ENCODE peak calls at places on chromosomes 12 and 14, in seven cellular contexts. H is right cardiac atrium, L is left ventricle myocardium inferior, J is heart left ventricle, K is transverse colon, B is A549, Q is PC-3. E is an unnamed sample.
A peak's percentile ranks its signal among the peaks of the same experiment; 100 is the strongest.

GRCh38 chr14:32560213-32560857 is 231.2 kb downstream of the AKAP6 start:
- DNase-seq in H (peak; percentile 48), L (no peak), J (no peak), K (peak; percentile 57), B (peak; percentile 80), Q (peak; percentile 84), E (no peak)

GRCh38 chr12:23657598-23657997 is 291.9 kb downstream of the SOX5 start:
- DNase-seq in H (no peak), L (no peak), J (no peak), K (no peak), B (no peak), Q (no peak), E (no peak)

GRCh38 chr12:45718306-45718705 is 11.2 kb upstream of the ARID2 start:
- DNase-seq in H (no peak), L (no peak), J (no peak), K (no peak), B (no peak), Q (no peak), E (no peak)

GRCh38 chr12:70983692-70984091 is 63.2 kb upstream of the PTPRR start:
- DNase-seq in H (no peak), L (no peak), J (no peak), K (no peak), B (no peak), Q (no peak), E (no peak)

GRCh38 chr12:94875525-94875924 is 128.0 kb downstream of the NDUFA12 start:
- DNase-seq in H (no peak), L (no peak), J (no peak), K (no peak), B (peak; percentile 69), Q (peak; percentile 58), E (no peak)

GRCh38 chr12:54404061-54405004 is 14.7 kb downstream of the ITGA5 start:
- DNase-seq in H (no peak), L (no peak), J (peak; percentile 53), K (peak; percentile 65), B (peak; percentile 66), Q (peak; percentile 76), E (peak; percentile 75)

GRCh38 chr14:94144765-94145164 is 15.4 kb upstream of the IFI27L2 start:
- DNase-seq in H (no peak), L (no peak), J (no peak), K (no peak), B (no peak), Q (no peak), E (no peak)

GRCh38 chr12:89856431-89856830 is 147.8 kb upstream of the ATP2B1 start:
- DNase-seq in H (no peak), L (no peak), J (no peak), K (no peak), B (no peak), Q (peak; percentile 78), E (no peak)

GRCh38 chr12:122182887-122183587 is at the start of gene LRRC43:
- DNase-seq in H (peak; percentile 78), L (no peak), J (no peak), K (peak; percentile 41), B (no peak), Q (no peak), E (no peak)

GRCh38 chr12:103880299-103881142 is 39.5 kb upstream of the NT5DC3 start:
- DNase-seq in H (no peak), L (no peak), J (no peak), K (no peak), B (peak; percentile 16), Q (peak; percentile 26), E (no peak)

GRCh38 chr14:22159049-22159448 is 430.0 kb downstream of the DAD1 start:
- DNase-seq in H (no peak), L (no peak), J (no peak), K (no peak), B (no peak), Q (peak; percentile 71), E (no peak)

GRCh38 chr14:75249251-75249957 is 29.2 kb upstream of the FOS start:
- DNase-seq in H (no peak), L (no peak), J (no peak), K (peak; percentile 73), B (no peak), Q (peak; percentile 12), E (peak; percentile 81)

GRCh38 chr12:63308701-63309100 is 157.7 kb upstream of the AVPR1A start:
- DNase-seq in H (no peak), L (no peak), J (no peak), K (no peak), B (no peak), Q (no peak), E (no peak)

GRCh38 chr12:13211859-13212664 is 15.5 kb downstream of the EMP1 start:
- DNase-seq in H (peak; percentile 69), L (no peak), J (no peak), K (peak; percentile 65), B (peak; percentile 78), Q (peak; percentile 77), E (peak; percentile 78)

GRCh38 chr14:64654072-64654899 is 49.9 kb upstream of the PLEKHG3 start:
- DNase-seq in H (no peak), L (no peak), J (no peak), K (no peak), B (peak; percentile 78), Q (peak; percentile 90), E (no peak)

GRCh38 chr12:13205809-13206559 is 9.5 kb downstream of the EMP1 start:
- DNase-seq in H (no peak), L (no peak), J (no peak), K (no peak), B (peak; percentile 66), Q (peak; percentile 98), E (no peak)

GRCh38 chr12:52522346-52523011 is 2.3 kb upstream of the KRT5 start:
- DNase-seq in H (no peak), L (no peak), J (no peak), K (no peak), B (no peak), Q (no peak), E (no peak)
- H3K27ac ChIP-seq in H (no peak overlapping the region), L (no peak overlapping the region), J (no peak overlapping the region), K (no peak overlapping the region), B (peak overlapping the region; percentile 4), Q (no peak overlapping the region), E (no peak overlapping the region)

GRCh38 chr12:93379432-93380308 is 1.9 kb downstream of the NUDT4 start:
- DNase-seq in H (no peak), L (no peak), J (no peak), K (no peak), B (no peak), Q (peak; percentile 29), E (no peak)

GRCh38 chr12:93380480-93381121 is 2.9 kb downstream of the NUDT4 start:
- DNase-seq in H (no peak), L (no peak), J (no peak), K (no peak), B (peak; percentile 40), Q (peak; percentile 63), E (no peak)

GRCh38 chr12:93376436-93377251 is 1.1 kb upstream of the NUDT4 start:
- DNase-seq in H (peak; percentile 81), L (peak; percentile 32), J (no peak), K (peak; percentile 51), B (peak; percentile 28), Q (peak; percentile 21), E (no peak)

GRCh38 chr12:93377252-93377542 is 528 bp upstream of the NUDT4 start:
- DNase-seq in H (no peak), L (no peak), J (no peak), K (no peak), B (no peak), Q (no peak), E (no peak)

DNA sequence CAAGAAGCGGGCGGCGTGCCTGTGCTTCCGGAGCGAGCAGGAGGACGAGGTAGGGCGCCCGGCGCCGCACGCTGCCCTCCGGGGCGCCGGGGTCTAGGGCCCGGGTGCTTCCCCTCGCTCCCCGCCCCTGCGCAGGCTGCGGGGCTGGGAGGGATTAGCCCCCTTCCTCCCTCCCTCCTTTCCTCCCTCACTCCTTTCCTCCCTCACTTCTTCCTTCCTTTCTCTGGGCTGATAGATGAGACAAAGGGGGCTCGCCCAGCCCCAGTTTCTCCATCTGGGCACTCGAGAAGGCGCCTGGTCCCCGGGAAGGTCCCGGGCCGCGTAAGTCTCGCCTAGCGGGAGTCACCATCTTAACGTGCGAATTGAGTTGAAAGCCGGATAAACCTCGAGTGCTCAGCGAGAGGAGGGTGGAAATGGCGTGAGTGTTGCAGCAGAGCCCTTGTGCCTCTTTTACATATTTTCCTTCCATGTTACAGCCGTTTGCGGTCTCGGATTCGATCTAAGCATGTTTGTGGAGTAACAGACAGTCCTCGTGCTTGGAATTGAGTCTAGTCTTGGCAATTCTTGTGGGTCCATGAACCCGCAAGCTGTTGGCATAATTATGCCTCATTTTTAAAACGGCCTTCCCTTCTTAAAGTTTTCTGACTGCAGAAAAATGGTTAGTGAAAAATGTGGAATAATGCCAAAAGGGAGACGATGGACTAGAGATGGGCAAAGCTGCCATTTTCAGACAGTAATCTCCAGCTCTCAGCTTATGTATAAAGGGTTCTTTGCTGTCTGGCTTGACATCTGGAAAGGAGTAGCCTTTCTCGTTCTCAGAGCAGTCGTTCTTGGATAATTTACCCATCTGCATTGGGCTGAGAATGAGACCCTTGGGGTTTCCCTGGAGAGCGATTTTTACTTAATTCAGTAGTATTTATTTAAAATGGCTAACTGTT is 917 bp downstream of the NUDT4 start:
- DNase-seq in H (peak; percentile 72), L (peak; percentile 31), J (no peak), K (peak; percentile 46), B (peak; percentile 64), Q (peak; percentile 51), E (peak; percentile 18)
- H3K4me1 ChIP-seq in H (peaks cover 2% of the 10 kb centered on the region), L (peaks cover 84% of the 10 kb centered on the region), J (peaks cover 43% of the 10 kb centered on the region), K (peaks cover 18% of the 10 kb centered on the region), B (peaks cover 42% of the 10 kb centered on the region), Q (peaks cover 30% of the 10 kb centered on the region), E (peaks cover 23% of the 10 kb centered on the region)

GRCh38 chr14:67432088-67432564 is 20.2 kb upstream of the PLEK2 start:
- DNase-seq in H (no peak), L (no peak), J (no peak), K (no peak), B (no peak), Q (no peak), E (no peak)
- H3K27ac ChIP-seq in H (no peak overlapping the region), L (no peak overlapping the region), J (no peak overlapping the region), K (peak overlapping the region; percentile 55), B (no peak overlapping the region), Q (no peak overlapping the region), E (no peak overlapping the region)

GRCh38 chr14:100069161-100069800 is 4.1 kb downstream of the EVL start:
- DNase-seq in H (no peak), L (no peak), J (no peak), K (no peak), B (no peak), Q (no peak), E (no peak)

GRCh38 chr14:100071545-100071944 is 6.3 kb downstream of the EVL start:
- DNase-seq in H (no peak), L (no peak), J (no peak), K (no peak), B (no peak), Q (no peak), E (no peak)

GRCh38 chr14:100067971-100068959 is 3.0 kb downstream of the EVL start:
- DNase-seq in H (peak; percentile 76), L (peak; percentile 20), J (no peak), K (peak; percentile 66), B (no peak), Q (peak; percentile 92), E (peak; percentile 88)

GRCh38 chr14:100072783-100073346 is 7.6 kb downstream of the EVL start:
- DNase-seq in H (peak; percentile 68), L (no peak), J (no peak), K (peak; percentile 75), B (no peak), Q (peak; percentile 62), E (peak; percentile 68)

DNA sequence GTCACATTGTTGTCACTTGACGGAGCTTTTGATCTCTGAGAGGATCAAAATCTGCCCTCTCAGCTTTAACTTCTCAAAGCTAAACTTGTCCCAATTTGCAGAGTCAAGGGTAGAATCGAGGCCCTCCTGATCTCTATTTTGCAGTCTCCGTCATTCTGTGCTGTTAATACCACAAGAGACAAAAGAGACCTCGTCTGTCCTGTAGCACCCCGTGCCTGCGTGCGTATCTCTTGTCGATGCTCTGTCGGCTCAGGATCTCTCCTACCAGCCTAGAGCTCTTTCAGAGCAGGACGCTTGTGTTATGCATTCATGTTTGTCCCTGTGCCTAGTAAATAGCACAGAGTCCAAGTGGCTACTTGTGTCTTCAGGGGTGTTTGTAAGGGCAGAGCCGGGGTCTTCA is 5.1 kb downstream of the EVL start:
- DNase-seq in H (no peak), L (no peak), J (no peak), K (no peak), B (no peak), Q (no peak), E (no peak)
- H3K4me1 ChIP-seq in H (peaks cover 12% of the 10 kb centered on the region), L (peaks cover 43% of the 10 kb centered on the region), J (peaks cover 10% of the 10 kb centered on the region), K (no peaks in the 10 kb centered on the region), B (peaks cover 7% of the 10 kb centered on the region), Q (peaks cover 33% of the 10 kb centered on the region), E (peaks cover 62% of the 10 kb centered on the region)

E was measured in CD8-positive, alpha-beta T cell.